ENCODE peak calls at places on chromosomes 2 and 18, in four cellular contexts. J is naive B cell; W is stimulated activated CD8-positive, alpha-beta memory T cell treated with anti-CD3 and anti-CD28 coated beads, Interleukin-4, amount 100 ng/mL, for 1 hour; C is CD14-positive monocyte. P is an unnamed sample.

GRCh38 chr18:54147439-54147838 is 77.0 kb downstream of the MBD2 start:
- DNase-seq in J (no peak), W (no peak), C (no peak), P (no peak)

GRCh38 chr2:192090878-192091277 is 103.9 kb downstream of the TMEFF2 start:
- DNase-seq in J (no peak), W (no peak), C (no peak), P (no peak)

GRCh38 chr2:205463626-205464025 is 218.7 kb upstream of the NRP2 start:
- DNase-seq in J (no peak), W (no peak), C (no peak), P (no peak)

GRCh38 chr18:54946149-54946581 is 13.1 kb downstream of the CCDC68 start:
- DNase-seq in J (no peak), W (no peak), C (no peak), P (peak)

GRCh38 chr2:29689666-29690065 is 231.7 kb downstream of the ALK start:
- DNase-seq in J (no peak), W (no peak), C (no peak), P (no peak)

GRCh38 chr18:63297678-63298392 is 21.7 kb downstream of the BCL2 start:
- DNase-seq in J (no peak), W (no peak), C (no peak), P (no peak)

GRCh38 chr2:240436626-240437180 is 1.2 kb downstream of the GPC1 start:
- DNase-seq in J (no peak), W (no peak), C (peak), P (no peak)

GRCh38 chr2:3282056-3282998 is 95.3 kb downstream of the EIPR1 start:
- DNase-seq in J (no peak), W (no peak), C (no peak), P (peak)

GRCh38 chr2:140355481-140356090 is 1575.4 kb upstream of the NXPH2 start:
- DNase-seq in J (no peak), W (no peak), C (no peak), P (no peak)

GRCh38 chr2:17470855-17471641 is 47.2 kb downstream of the RAD51AP2 start:
- DNase-seq in J (no peak), W (no peak), C (no peak), P (no peak)

GRCh38 chr2:233487748-233488345 is 78.7 kb downstream of the USP40 start:
- DNase-seq in J (no peak), W (no peak), C (no peak), P (no peak)

GRCh38 chr2:42102606-42103450 is 55.0 kb downstream of the PKDCC start:
- DNase-seq in J (no peak), W (no peak), C (no peak), P (no peak)

GRCh38 chr2:231191896-231192872 is 6.2 kb upstream of the ARMC9 start:
- DNase-seq in J (no peak), W (no peak), C (no peak), P (no peak)

GRCh38 chr2:138201326-138201725 is 237.1 kb downstream of the HNMT start:
- DNase-seq in J (no peak), W (no peak), C (no peak), P (no peak)

GRCh38 chr2:124566518-124566970 is 541.5 kb downstream of the CNTNAP5 start:
- DNase-seq in J (no peak), W (no peak), C (no peak), P (no peak)

GRCh38 chr2:206158563-206159345 is 490 bp downstream of the NDUFS1 start:
- DNase-seq in J (no peak), W (no peak), C (no peak), P (peak)

GRCh38 chr2:171523969-171524401 is 1.7 kb downstream of the CYBRD1 start:
- DNase-seq in J (no peak), W (no peak), C (no peak), P (peak)

GRCh38 chr2:239596298-239596697 is 195.5 kb upstream of the HDAC4 start:
- DNase-seq in J (no peak), W (no peak), C (peak), P (no peak)

GRCh38 chr2:102063360-102063947 is 71.7 kb downstream of the IL1R2 start:
- DNase-seq in J (no peak), W (no peak), C (peak), P (no peak)

GRCh38 chr18:21912339-21913239 is 172.0 kb downstream of the MIB1 start:
- DNase-seq in J (no peak), W (no peak), C (no peak), P (no peak)

GRCh38 chr2:188078544-188078943 is 213.1 kb upstream of the GULP1 start:
- DNase-seq in J (no peak), W (no peak), C (no peak), P (no peak)

GRCh38 chr18:37012452-37012851 is 183.5 kb downstream of the KIAA1328 start:
- DNase-seq in J (no peak), W (no peak), C (no peak), P (no peak)

GRCh38 chr2:204453730-204454167 is 91.5 kb upstream of the PARD3B start:
- DNase-seq in J (no peak), W (no peak), C (no peak), P (no peak)

GRCh38 chr18:48238206-48238605 is 171.0 kb downstream of the ZBTB7C start:
- DNase-seq in J (no peak), W (no peak), C (no peak), P (no peak)

GRCh38 chr2:188410504-188411235 is 119.0 kb downstream of the GULP1 start:
- DNase-seq in J (no peak), W (no peak), C (no peak), P (no peak)

GRCh38 chr2:163367825-163368582 is 367.8 kb downstream of the FIGN start:
- DNase-seq in J (no peak), W (no peak), C (no peak), P (no peak)

P was measured in RWPE1.